ENCODE peak calls at places on chromosomes 1 and 21, in five cellular contexts. H, S, I, C and U are unnamed samples.

GRCh38 chr1:64839732-64840405 is 95.0 kb downstream of the RAVER2 start:
- DNase-seq in S (no peak), I (no peak), H (no peak), C (no peak), U (no peak)

GRCh38 chr21:17463441-17463840 is 49.4 kb upstream of the CXADR start:
- DNase-seq in H (no peak), S (peak; percentile 66), C (peak; percentile 76), I (no peak), U (peak; percentile 88)

GRCh38 chr1:234611153-234611798 is 1.3 kb upstream of the IRF2BP2 start:
- DNase-seq in C (no peak), S (peak; percentile 77), I (no peak), H (peak; percentile 64), U (peak; percentile 80)

GRCh38 chr1:86018311-86018923 is 138.2 kb downstream of the COL24A1 start:
- DNase-seq in C (no peak), S (no peak), H (no peak), I (no peak), U (peak; percentile 6)

GRCh38 chr1:38741341-38741740 is 118.2 kb downstream of the RRAGC start:
- DNase-seq in I (no peak), S (peak; percentile 49), C (no peak), H (no peak), U (peak; percentile 3)

GRCh38 chr1:21865943-21866628 is 54.0 kb downstream of the LDLRAD2 start:
- DNase-seq in S (no peak), C (no peak), I (no peak), H (no peak), U (no peak)

GRCh38 chr1:232339077-232339476 is 290.9 kb downstream of the SIPA1L2 start:
- DNase-seq in C (no peak), S (no peak), H (no peak), I (no peak), U (no peak)

GRCh38 chr1:20493839-20494608 is 8.0 kb upstream of the CAMK2N1 start:
- DNase-seq in I (peak; percentile 71), S (peak; percentile 42), H (peak; percentile 89), C (peak; percentile 79), U (peak; percentile 82)

GRCh38 chr1:181646723-181647122 is 163.4 kb downstream of the CACNA1E start:
- DNase-seq in C (no peak), S (no peak), H (no peak), I (no peak), U (no peak)

GRCh38 chr1:2250721-2251281 is 22.7 kb downstream of the SKI start:
- DNase-seq in I (no peak), C (no peak), H (no peak), S (no peak), U (no peak)

GRCh38 chr1:15328785-15329480 is 80.8 kb upstream of the EFHD2 start:
- DNase-seq in C (no peak), I (peak; percentile 83), S (no peak), H (no peak), U (no peak)

GRCh38 chr1:189269011-189269410 is 1208.7 kb downstream of the BRINP3 start:
- DNase-seq in I (no peak), H (no peak), C (no peak), S (no peak), U (no peak)

GRCh38 chr1:63119575-63120155 is 202.7 kb upstream of the FOXD3 start:
- DNase-seq in C (no peak), I (no peak), H (no peak), S (no peak), U (no peak)

GRCh38 chr1:40844079-40844478 is 18.1 kb downstream of the CITED4 start:
- DNase-seq in S (no peak), C (no peak), I (no peak), H (no peak), U (no peak)

GRCh38 chr1:202968895-202969295 is 1.8 kb upstream of the CYB5R1 start:
- DNase-seq in H (peak; percentile 56), C (no peak), S (no peak), I (peak; percentile 56), U (peak; percentile 73)

GRCh38 chr1:202968351-202968750 is 1.3 kb upstream of the CYB5R1 start:
- DNase-seq in I (no peak), S (no peak), C (no peak), H (no peak), U (no peak)

GRCh38 chr1:202965441-202965821 is 1.6 kb downstream of the CYB5R1 start:
- DNase-seq in I (no peak), H (no peak), C (no peak), S (no peak), U (no peak)

GRCh38 chr1:202966006-202966904 is 802 bp downstream of the CYB5R1 start:
- DNase-seq in I (peak; percentile 35), C (no peak), H (no peak), S (no peak), U (no peak)

GRCh38 chr1:202967684-202968281 is 726 bp upstream of the CYB5R1 start:
- DNase-seq in C (no peak), S (no peak), H (no peak), I (peak; percentile 20), U (no peak)
- TF ChIP-seq CTCF in C (no peak), S (no peak), H (no peak), I (no peak), U (no peak)

DNA sequence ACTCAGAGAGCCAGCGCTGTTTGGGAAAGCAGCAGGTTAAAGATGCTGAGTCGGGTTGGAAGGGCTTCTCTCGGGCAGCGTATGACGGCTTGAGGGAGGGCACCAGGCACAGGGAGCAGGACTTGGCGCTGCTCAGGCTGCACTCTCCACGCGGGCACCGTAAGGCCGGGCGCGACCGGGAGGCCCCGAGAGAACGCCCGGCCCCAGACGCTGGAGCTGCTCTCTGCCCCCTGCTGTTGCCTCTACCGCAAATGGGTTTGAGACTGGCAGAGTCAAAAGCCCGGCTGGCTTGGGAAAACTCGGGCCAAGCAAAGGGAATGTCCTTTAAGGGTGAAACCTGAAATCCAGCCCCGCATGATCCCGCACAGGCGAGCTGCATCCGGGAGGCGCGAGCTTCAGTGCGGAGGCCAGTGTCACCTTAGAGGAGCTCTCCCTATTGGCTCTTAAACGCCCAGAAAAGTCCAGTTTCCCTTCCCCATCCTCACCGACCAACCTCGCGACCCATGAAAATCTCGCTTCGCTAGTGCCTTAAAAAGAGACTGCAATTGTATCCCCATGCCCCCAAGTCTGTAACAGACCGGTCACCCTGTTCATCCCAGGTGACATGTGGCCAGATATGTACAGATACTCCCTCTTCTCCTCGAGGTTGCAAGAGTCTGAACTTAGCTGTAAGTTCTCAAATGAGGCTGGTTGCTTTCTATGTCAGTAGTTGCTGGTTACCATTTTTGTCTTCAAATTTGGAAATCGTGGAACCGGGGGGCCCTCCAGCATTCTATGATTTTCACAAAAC is 1.1 kb downstream of the PRRX1 start:
- DNase-seq in S (no peak), C (no peak), I (no peak), H (no peak), U (peak; percentile 47)
- TF ChIP-seq CTCF in S (peak; percentile 36), C (peak; percentile 51), I (no peak), H (no peak), U (peak; percentile 66)

DNA sequence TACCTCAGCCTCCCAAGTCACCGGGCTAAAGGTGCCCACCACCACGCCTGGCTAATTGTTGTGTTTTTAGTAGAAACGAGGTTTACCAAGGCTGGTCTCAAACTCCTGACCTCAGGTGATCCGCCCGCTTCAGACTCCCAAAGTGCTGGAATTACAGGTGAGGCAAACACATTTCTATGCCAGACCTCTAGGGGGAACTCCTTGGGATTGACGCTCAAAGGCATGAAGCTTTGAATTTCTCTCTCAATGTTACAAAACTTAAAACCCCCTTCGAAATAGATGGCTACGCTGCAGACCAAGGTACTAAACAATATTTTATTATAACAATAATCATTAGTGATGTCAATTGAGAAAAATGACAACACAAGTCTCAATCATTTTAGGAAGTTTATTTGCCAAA is 330.0 kb downstream of the SETD4 start:
- DNase-seq in I (no peak), S (no peak), C (no peak), H (no peak), U (no peak)
- TF ChIP-seq CTCF in I (no peak), S (no peak), C (no peak), H (no peak), U (peak; percentile 18)

GRCh38 chr21:26011292-26011940 is 159.2 kb downstream of the APP start:
- DNase-seq in I (no peak), S (no peak), C (no peak), H (no peak), U (no peak)
- TF ChIP-seq CTCF in I (no peak), S (no peak), C (no peak), H (no peak), U (no peak)

GRCh38 chr1:6041432-6042062 is 4.1 kb upstream of the KCNAB2 start:
- DNase-seq in C (no peak), H (no peak), I (no peak), S (no peak), U (no peak)
- TF ChIP-seq CTCF in C (peak; percentile 46), H (no peak), I (no peak), S (peak; percentile 70), U (peak; percentile 84)

GRCh38 chr1:66527688-66528087 is 6.3 kb upstream of the SGIP1 start:
- DNase-seq in H (no peak), I (no peak), C (peak; percentile 82), S (no peak), U (peak; percentile 48)
- TF ChIP-seq CTCF in H (no peak), I (no peak), C (no peak), S (no peak), U (no peak)

DNA sequence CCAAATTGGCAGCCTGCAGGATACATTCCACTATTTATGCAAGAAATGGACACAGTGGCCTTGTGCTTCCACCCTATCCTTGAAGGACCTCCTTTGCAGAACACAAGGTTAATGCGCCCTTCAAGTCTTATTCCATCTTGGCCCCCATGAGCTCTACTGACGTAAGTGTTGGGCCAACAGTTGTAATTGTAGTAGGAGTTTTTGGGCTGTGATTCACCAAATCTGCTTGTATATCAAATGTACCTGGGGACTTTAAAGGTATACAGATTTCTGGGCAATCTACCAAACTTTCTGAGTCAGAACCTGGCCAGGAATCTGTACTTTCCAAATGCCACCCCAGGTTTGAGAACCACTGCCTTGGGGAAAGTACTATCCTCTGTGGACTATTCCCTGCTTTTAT is 100.9 kb upstream of the MARK1 start:
- DNase-seq in S (no peak), I (no peak), C (no peak), H (no peak), U (no peak)
- TF ChIP-seq CTCF in S (no peak), I (no peak), C (no peak), H (no peak), U (no peak)

DNA sequence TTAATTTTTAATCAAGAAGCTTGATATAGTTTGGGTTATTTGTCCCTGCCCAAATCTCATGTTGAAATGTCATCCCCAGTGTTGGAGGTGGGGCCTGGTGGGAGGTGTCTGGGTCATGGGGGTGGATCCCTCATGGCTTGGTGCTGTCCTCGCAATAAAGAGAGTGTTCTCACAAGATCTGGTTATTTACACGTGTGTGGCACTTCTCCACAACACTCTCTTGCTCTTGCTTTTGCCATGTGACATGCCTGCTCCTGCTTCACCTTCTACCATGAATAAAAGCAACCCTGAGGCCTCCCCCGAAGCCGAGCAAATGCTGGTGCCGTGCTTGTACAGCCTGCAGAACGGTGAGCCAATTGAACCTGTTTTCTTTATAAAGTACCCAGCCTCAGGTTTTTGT is 2.6 kb upstream of the CNIH3 start:
- DNase-seq in C (no peak), S (no peak), I (no peak), H (no peak), U (no peak)
- TF ChIP-seq CTCF in C (no peak), S (no peak), I (no peak), H (no peak), U (no peak)